ENCODE peak calls at places on chromosomes 3 and 15, in ten cellular contexts. L, Y, R, F, G, W, A, Z, H and K are unnamed samples.

GRCh38 chr3:123037015-123037375 is 9.4 kb upstream of the SEMA5B start:
- DNase-seq in L (no peak), Y (no peak), R (no peak), F (no peak), G (no peak), W (no peak), A (no peak), Z (no peak), H (no peak), K (no peak)

GRCh38 chr3:16484216-16484615 is 29.3 kb downstream of the RFTN1 start:
- DNase-seq in L (peak; percentile 97), Y (peak; percentile 96), R (no peak), F (peak; percentile 95), G (peak; percentile 99), W (no peak), A (no peak), Z (no peak), H (peak; percentile 61), K (no peak)

GRCh38 chr15:38899300-38899699 is 334.7 kb upstream of the RASGRP1 start:
- DNase-seq in L (no peak), Y (no peak), R (no peak), F (peak; percentile 16), G (no peak), W (no peak), A (no peak), Z (no peak), H (no peak), K (no peak)

GRCh38 chr3:42501681-42502428 is 588 bp upstream of the VIPR1 start:
- DNase-seq in L (no peak), Y (no peak), R (peak; percentile 66), F (no peak), G (no peak), W (peak; percentile 70), A (peak; percentile 72), Z (peak; percentile 57), H (peak; percentile 52), K (peak; percentile 77)

GRCh38 chr15:68413363-68414255 is 18.4 kb downstream of the ITGA11 start:
- DNase-seq in L (no peak), Y (no peak), R (no peak), F (no peak), G (no peak), W (no peak), A (no peak), Z (no peak), H (no peak), K (no peak)

GRCh38 chr15:49225572-49226281 is 55.7 kb downstream of the GALK2 start:
- DNase-seq in L (no peak), Y (no peak), R (peak; percentile 63), F (peak; percentile 10), G (no peak), W (no peak), A (no peak), Z (no peak), H (peak; percentile 9), K (no peak)

GRCh38 chr3:98460220-98460619 is 2.8 kb upstream of the OR5K1 start:
- DNase-seq in L (no peak), Y (no peak), R (no peak), F (no peak), G (no peak), W (no peak), A (no peak), Z (no peak), H (no peak), K (no peak)

GRCh38 chr3:72265250-72265649 is 480.3 kb upstream of the PROK2 start:
- DNase-seq in L (no peak), Y (no peak), R (no peak), F (no peak), G (no peak), W (no peak), A (no peak), Z (no peak), H (no peak), K (no peak)

GRCh38 chr15:58839485-58839884 is 68.4 kb downstream of the MINDY2 start:
- DNase-seq in L (no peak), Y (no peak), R (no peak), F (no peak), G (no peak), W (peak; percentile 31), A (peak; percentile 46), Z (no peak), H (no peak), K (peak; percentile 39)

GRCh38 chr3:141439589-141439988 is 47.2 kb upstream of the RASA2 start:
- DNase-seq in L (no peak), Y (no peak), R (no peak), F (no peak), G (no peak), W (no peak), A (no peak), Z (no peak), H (no peak), K (no peak)

DNA sequence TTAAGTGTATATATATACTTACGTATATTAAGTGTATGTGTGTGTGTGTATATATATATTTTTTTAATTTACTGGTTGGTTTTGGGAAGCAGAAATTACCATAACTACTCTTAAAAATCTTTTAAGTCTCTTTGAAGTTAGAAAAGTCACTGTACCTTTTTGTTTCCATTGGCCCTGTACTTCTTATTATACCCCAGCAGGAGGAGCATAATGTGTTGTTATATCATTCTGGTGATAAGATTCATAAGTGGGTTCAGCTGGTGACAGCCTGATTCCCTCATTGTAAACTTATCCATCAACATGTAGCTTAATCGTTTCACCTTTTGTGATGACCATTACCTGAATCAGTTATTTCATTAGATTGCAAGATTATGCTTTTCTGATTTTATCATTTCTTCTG is 30.8 kb downstream of the MLH1 start:
- DNase-seq in L (no peak), Y (no peak), R (no peak), F (no peak), G (no peak), W (peak; percentile 9), A (no peak), Z (no peak), H (no peak), K (peak; percentile 22)
- TF ChIP-seq CTCF in L (peak; percentile 31), Y (peak; percentile 44), R (peak; percentile 50), F (peak; percentile 73), G (peak; percentile 32), W (no peak), A (peak; percentile 32), Z (peak; percentile 49), H (peak; percentile 50), K (peak; percentile 53)

GRCh38 chr3:120418866-120419490 is 31.8 kb downstream of the FSTL1 start:
- DNase-seq in L (no peak), Y (no peak), R (peak; percentile 38), F (no peak), G (no peak), W (peak; percentile 67), A (peak; percentile 55), Z (peak; percentile 75), H (peak; percentile 73), K (peak; percentile 66)

GRCh38 chr3:120420360-120420759 is 30.4 kb downstream of the FSTL1 start:
- DNase-seq in L (no peak), Y (no peak), R (no peak), F (peak; percentile 32), G (no peak), W (no peak), A (no peak), Z (no peak), H (no peak), K (no peak)

GRCh38 chr3:120419797-120420196 is 31.0 kb downstream of the FSTL1 start:
- DNase-seq in L (no peak), Y (no peak), R (no peak), F (peak; percentile 58), G (no peak), W (no peak), A (no peak), Z (no peak), H (peak; percentile 76), K (no peak)

GRCh38 chr3:120423432-120423831 is 27.4 kb downstream of the FSTL1 start:
- DNase-seq in L (no peak), Y (no peak), R (no peak), F (no peak), G (no peak), W (no peak), A (no peak), Z (no peak), H (no peak), K (no peak)

DNA sequence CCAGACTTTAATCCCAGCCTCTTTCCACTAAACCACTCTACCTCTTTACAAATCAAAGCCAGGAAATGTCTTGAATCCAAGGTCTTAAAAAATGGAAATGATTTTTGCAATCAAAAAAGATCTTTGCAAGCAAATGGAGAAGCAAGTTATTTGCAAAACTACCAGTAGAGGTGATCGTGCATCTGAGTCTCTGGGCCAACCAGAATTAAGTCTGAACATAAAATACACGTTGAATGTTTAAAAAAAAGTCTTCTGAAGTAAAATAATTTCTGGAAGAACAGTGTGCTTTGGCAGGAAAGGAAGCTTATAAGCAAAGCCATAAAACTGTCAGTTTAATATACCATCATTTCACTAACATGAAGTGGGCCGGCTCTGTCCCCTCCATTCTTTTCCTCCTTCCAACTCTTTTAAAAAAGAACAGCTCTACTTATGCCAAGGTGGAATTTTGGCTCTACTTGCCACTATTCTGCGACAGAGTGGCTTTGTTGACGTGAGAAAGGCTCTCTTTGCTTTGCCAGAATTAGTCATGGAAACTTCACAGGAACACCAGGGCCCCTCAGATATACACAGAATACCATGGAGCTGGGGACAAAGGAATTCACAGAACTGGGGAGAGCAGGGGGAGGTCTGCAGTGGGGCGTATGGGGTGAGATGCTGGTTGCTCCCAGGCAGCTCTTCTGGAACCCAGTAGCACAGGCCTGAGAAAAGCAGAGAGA is 29.8 kb downstream of the FSTL1 start:
- DNase-seq in L (peak; percentile 66), Y (no peak), R (no peak), F (peak; percentile 59), G (no peak), W (no peak), A (no peak), Z (no peak), H (peak; percentile 74), K (no peak)
- TF ChIP-seq CTCF in L (peak; percentile 44), Y (peak; percentile 38), R (no peak), F (peak; percentile 47), G (peak; percentile 30), W (no peak), A (no peak), Z (no peak), H (peak; percentile 18), K (no peak)

DNA sequence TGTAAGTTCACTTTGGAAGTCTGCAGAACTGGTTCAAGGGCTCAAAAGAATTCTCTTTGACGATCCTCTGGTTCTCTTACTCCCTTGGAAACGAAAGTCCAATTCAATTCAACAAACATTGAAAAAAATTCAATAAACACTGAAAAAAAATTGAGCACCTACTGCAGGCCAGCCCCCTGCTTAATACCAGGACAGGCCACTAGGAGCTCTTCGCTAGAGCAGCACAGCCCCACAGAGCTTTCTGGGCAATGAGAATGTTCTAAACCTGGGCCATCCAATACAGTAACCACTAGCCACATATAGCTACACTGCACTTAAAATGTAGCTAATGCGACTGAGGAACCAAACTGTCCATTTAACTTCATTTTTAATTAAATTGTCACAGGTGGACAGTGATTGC is 50.4 kb upstream of the DCLK3 start:
- DNase-seq in L (no peak), Y (no peak), R (no peak), F (no peak), G (no peak), W (no peak), A (no peak), Z (no peak), H (no peak), K (no peak)
- TF ChIP-seq CTCF in L (no peak), Y (peak; percentile 9), R (peak; percentile 44), F (peak; percentile 52), G (peak; percentile 28), W (no peak), A (no peak), Z (no peak), H (no peak), K (no peak)

DNA sequence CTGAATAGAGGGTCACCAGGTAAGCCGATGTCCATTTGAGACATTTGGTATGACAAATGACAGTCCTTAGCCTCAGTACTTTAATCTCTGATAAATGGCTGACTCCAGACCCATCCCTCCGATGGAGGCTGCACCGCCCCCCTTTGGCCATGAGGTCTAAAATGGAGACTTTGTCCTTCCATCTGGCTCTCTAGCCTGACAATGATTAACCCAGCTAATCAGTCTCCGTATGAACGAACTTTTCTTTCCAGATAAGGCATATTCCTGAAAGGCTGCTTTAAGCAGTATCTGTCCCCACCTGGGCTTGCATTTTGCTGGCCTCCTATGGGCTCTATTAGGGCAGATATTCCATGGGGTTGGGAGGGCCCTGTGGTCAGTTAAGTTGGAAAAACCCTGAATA is 10.8 kb upstream of the MYZAP start:
- DNase-seq in L (no peak), Y (no peak), R (no peak), F (no peak), G (no peak), W (no peak), A (no peak), Z (no peak), H (no peak), K (no peak)
- TF ChIP-seq CTCF in L (no peak), Y (no peak), R (no peak), F (no peak), G (no peak), W (no peak), A (no peak), Z (no peak), H (no peak), K (no peak)